ENCODE peak calls at places on chromosome 15, in eight cellular contexts. One of them, this sample, is unnamed.

GRCh38 chr15:64502537-64502936 is 42.2 kb downstream of the ZNF609 start:
- ATAC-seq in HCT116: no peak
- ATAC-seq in naive thymus-derived CD4-positive, alpha-beta T cell: no peak
- ATAC-seq in HepG2: no peak
- ATAC-seq in PC-3: no peak
- ATAC-seq in pancreas: no peak
- ATAC-seq in psoas muscle: no peak
- ATAC-seq in DND-41: no peak
- ATAC-seq in this sample: no peak

GRCh38 chr15:77633913-77634265 is 1.2 kb upstream of the LINGO1 start:
- ATAC-seq in HCT116: no peak
- ATAC-seq in naive thymus-derived CD4-positive, alpha-beta T cell: no peak
- ATAC-seq in HepG2: no peak
- ATAC-seq in PC-3: no peak
- ATAC-seq in pancreas: no peak
- ATAC-seq in psoas muscle: no peak
- ATAC-seq in DND-41: no peak
- ATAC-seq in this sample: no peak

GRCh38 chr15:23069496-23070166 is 30.3 kb upstream of the TUBGCP5 start:
- ATAC-seq in HCT116: peak; percentile 78
- ATAC-seq in naive thymus-derived CD4-positive, alpha-beta T cell: no peak
- ATAC-seq in HepG2: peak; percentile 79
- ATAC-seq in PC-3: peak; percentile 44
- ATAC-seq in pancreas: no peak
- ATAC-seq in psoas muscle: no peak
- ATAC-seq in DND-41: no peak
- ATAC-seq in this sample: no peak

GRCh38 chr15:32802296-32802936 is 84.6 kb downstream of the GREM1 start:
- ATAC-seq in HCT116: no peak
- ATAC-seq in naive thymus-derived CD4-positive, alpha-beta T cell: no peak
- ATAC-seq in HepG2: no peak
- ATAC-seq in PC-3: peak; percentile 82
- ATAC-seq in pancreas: no peak
- ATAC-seq in psoas muscle: no peak
- ATAC-seq in DND-41: no peak
- ATAC-seq in this sample: no peak

GRCh38 chr15:59268980-59269472 is 62.4 kb downstream of the LDHAL6B start:
- ATAC-seq in HCT116: no peak
- ATAC-seq in naive thymus-derived CD4-positive, alpha-beta T cell: no peak
- ATAC-seq in HepG2: no peak
- ATAC-seq in PC-3: peak; percentile 54
- ATAC-seq in pancreas: no peak
- ATAC-seq in psoas muscle: no peak
- ATAC-seq in DND-41: no peak
- ATAC-seq in this sample: no peak

GRCh38 chr15:90161946-90162345 is 39.2 kb upstream of the SEMA4B start:
- ATAC-seq in HCT116: no peak
- ATAC-seq in naive thymus-derived CD4-positive, alpha-beta T cell: no peak
- ATAC-seq in HepG2: no peak
- ATAC-seq in PC-3: no peak
- ATAC-seq in pancreas: no peak
- ATAC-seq in psoas muscle: no peak
- ATAC-seq in DND-41: no peak
- ATAC-seq in this sample: no peak

GRCh38 chr15:43799945-43800285 is at the start of gene SERINC4:
- ATAC-seq in HCT116: peak; percentile 8
- ATAC-seq in naive thymus-derived CD4-positive, alpha-beta T cell: no peak
- ATAC-seq in HepG2: peak; percentile 4
- ATAC-seq in PC-3: no peak
- ATAC-seq in pancreas: peak; percentile 1
- ATAC-seq in psoas muscle: peak; percentile 9
- ATAC-seq in DND-41: no peak
- ATAC-seq in this sample: peak; percentile 8

GRCh38 chr15:71707230-71708051 is 102.9 kb upstream of the NR2E3 start:
- ATAC-seq in HCT116: no peak
- ATAC-seq in naive thymus-derived CD4-positive, alpha-beta T cell: no peak
- ATAC-seq in HepG2: no peak
- ATAC-seq in PC-3: no peak
- ATAC-seq in pancreas: peak; percentile 49
- ATAC-seq in psoas muscle: no peak
- ATAC-seq in DND-41: no peak
- ATAC-seq in this sample: peak; percentile 57

GRCh38 chr15:93235926-93236781 is 147.1 kb upstream of the RGMA start:
- ATAC-seq in HCT116: no peak
- ATAC-seq in naive thymus-derived CD4-positive, alpha-beta T cell: peak; percentile 86
- ATAC-seq in HepG2: no peak
- ATAC-seq in PC-3: no peak
- ATAC-seq in pancreas: peak; percentile 26
- ATAC-seq in psoas muscle: no peak
- ATAC-seq in DND-41: no peak
- ATAC-seq in this sample: peak; percentile 83

GRCh38 chr15:87686308-87686707 is 570.2 kb downstream of the NTRK3 start:
- ATAC-seq in HCT116: no peak
- ATAC-seq in naive thymus-derived CD4-positive, alpha-beta T cell: no peak
- ATAC-seq in HepG2: no peak
- ATAC-seq in PC-3: no peak
- ATAC-seq in pancreas: no peak
- ATAC-seq in psoas muscle: no peak
- ATAC-seq in DND-41: no peak
- ATAC-seq in this sample: no peak

GRCh38 chr15:95284487-95284886 is 1046.0 kb upstream of the NR2F2 start:
- ATAC-seq in HCT116: no peak
- ATAC-seq in naive thymus-derived CD4-positive, alpha-beta T cell: no peak
- ATAC-seq in HepG2: no peak
- ATAC-seq in PC-3: no peak
- ATAC-seq in pancreas: no peak
- ATAC-seq in psoas muscle: no peak
- ATAC-seq in DND-41: peak; percentile 20
- ATAC-seq in this sample: no peak

GRCh38 chr15:69652906-69653305 is 200.3 kb downstream of the RPLP1 start:
- ATAC-seq in HCT116: no peak
- ATAC-seq in naive thymus-derived CD4-positive, alpha-beta T cell: peak; percentile 56
- ATAC-seq in HepG2: no peak
- ATAC-seq in PC-3: no peak
- ATAC-seq in pancreas: peak; percentile 66
- ATAC-seq in psoas muscle: no peak
- ATAC-seq in DND-41: no peak
- ATAC-seq in this sample: no peak

GRCh38 chr15:52068004-52068403 is 44.6 kb downstream of the BCL2L10 start:
- ATAC-seq in HCT116: no peak
- ATAC-seq in naive thymus-derived CD4-positive, alpha-beta T cell: no peak
- ATAC-seq in HepG2: no peak
- ATAC-seq in PC-3: peak; percentile 35
- ATAC-seq in pancreas: no peak
- ATAC-seq in psoas muscle: no peak
- ATAC-seq in DND-41: no peak
- ATAC-seq in this sample: no peak

GRCh38 chr15:57079907-57080750 is 161.7 kb downstream of the TCF12 start:
- ATAC-seq in HCT116: no peak
- ATAC-seq in naive thymus-derived CD4-positive, alpha-beta T cell: no peak
- ATAC-seq in HepG2: no peak
- ATAC-seq in PC-3: no peak
- ATAC-seq in pancreas: no peak
- ATAC-seq in psoas muscle: no peak
- ATAC-seq in DND-41: peak; percentile 86
- ATAC-seq in this sample: no peak
- H3K4me3 ChIP-seq in HCT116: no peak overlapping the region
- H3K4me3 ChIP-seq in naive thymus-derived CD4-positive, alpha-beta T cell: no peak overlapping the region
- H3K4me3 ChIP-seq in HepG2: no peak overlapping the region
- H3K4me3 ChIP-seq in PC-3: no peak overlapping the region
- H3K4me3 ChIP-seq in pancreas: no peak overlapping the region
- H3K4me3 ChIP-seq in psoas muscle: no peak overlapping the region
- H3K4me3 ChIP-seq in DND-41: no peak overlapping the region
- H3K4me3 ChIP-seq in this sample: no peak overlapping the region

GRCh38 chr15:38818156-38818745 is 253.6 kb upstream of the RASGRP1 start:
- ATAC-seq in HCT116: no peak
- ATAC-seq in naive thymus-derived CD4-positive, alpha-beta T cell: no peak
- ATAC-seq in HepG2: no peak
- ATAC-seq in PC-3: no peak
- ATAC-seq in pancreas: no peak
- ATAC-seq in psoas muscle: no peak
- ATAC-seq in DND-41: no peak
- ATAC-seq in this sample: no peak
- H3K4me3 ChIP-seq in HCT116: no peak overlapping the region
- H3K4me3 ChIP-seq in naive thymus-derived CD4-positive, alpha-beta T cell: no peak overlapping the region
- H3K4me3 ChIP-seq in HepG2: no peak overlapping the region
- H3K4me3 ChIP-seq in PC-3: no peak overlapping the region
- H3K4me3 ChIP-seq in pancreas: no peak overlapping the region
- H3K4me3 ChIP-seq in psoas muscle: no peak overlapping the region
- H3K4me3 ChIP-seq in DND-41: no peak overlapping the region
- H3K4me3 ChIP-seq in this sample: no peak overlapping the region

GRCh38 chr15:85706779-85707518 is 87.8 kb downstream of the KLHL25 start:
- ATAC-seq in HCT116: no peak
- ATAC-seq in naive thymus-derived CD4-positive, alpha-beta T cell: peak; percentile 86
- ATAC-seq in HepG2: peak; percentile 19
- ATAC-seq in PC-3: no peak
- ATAC-seq in pancreas: peak; percentile 38
- ATAC-seq in psoas muscle: peak; percentile 31
- ATAC-seq in DND-41: peak; percentile 75
- ATAC-seq in this sample: peak; percentile 49

GRCh38 chr15:85702321-85703230 is 92.1 kb downstream of the KLHL25 start:
- ATAC-seq in HCT116: no peak
- ATAC-seq in naive thymus-derived CD4-positive, alpha-beta T cell: peak; percentile 45
- ATAC-seq in HepG2: no peak
- ATAC-seq in PC-3: no peak
- ATAC-seq in pancreas: no peak
- ATAC-seq in psoas muscle: no peak
- ATAC-seq in DND-41: no peak
- ATAC-seq in this sample: no peak

GRCh38 chr15:85704720-85705119 is 90.0 kb downstream of the KLHL25 start:
- ATAC-seq in HCT116: no peak
- ATAC-seq in naive thymus-derived CD4-positive, alpha-beta T cell: no peak
- ATAC-seq in HepG2: no peak
- ATAC-seq in PC-3: no peak
- ATAC-seq in pancreas: no peak
- ATAC-seq in psoas muscle: no peak
- ATAC-seq in DND-41: no peak
- ATAC-seq in this sample: peak; percentile 43

GRCh38 chr15:85700767-85701166 is 94.0 kb downstream of the KLHL25 start:
- ATAC-seq in HCT116: no peak
- ATAC-seq in naive thymus-derived CD4-positive, alpha-beta T cell: no peak
- ATAC-seq in HepG2: no peak
- ATAC-seq in PC-3: no peak
- ATAC-seq in pancreas: no peak
- ATAC-seq in psoas muscle: no peak
- ATAC-seq in DND-41: no peak
- ATAC-seq in this sample: no peak

GRCh38 chr15:85704021-85704420 is 90.7 kb downstream of the KLHL25 start:
- ATAC-seq in HCT116: no peak
- ATAC-seq in naive thymus-derived CD4-positive, alpha-beta T cell: no peak
- ATAC-seq in HepG2: no peak
- ATAC-seq in PC-3: no peak
- ATAC-seq in pancreas: no peak
- ATAC-seq in psoas muscle: no peak
- ATAC-seq in DND-41: no peak
- ATAC-seq in this sample: no peak
- H3K4me3 ChIP-seq in HCT116: no peak overlapping the region
- H3K4me3 ChIP-seq in naive thymus-derived CD4-positive, alpha-beta T cell: peak overlapping the region; percentile 31
- H3K4me3 ChIP-seq in HepG2: no peak overlapping the region
- H3K4me3 ChIP-seq in PC-3: no peak overlapping the region
- H3K4me3 ChIP-seq in pancreas: no peak overlapping the region
- H3K4me3 ChIP-seq in psoas muscle: no peak overlapping the region
- H3K4me3 ChIP-seq in DND-41: no peak overlapping the region
- H3K4me3 ChIP-seq in this sample: no peak overlapping the region

GRCh38 chr15:44883219-44883900 is 73.1 kb upstream of the TERB2 start:
- ATAC-seq in HCT116: no peak
- ATAC-seq in naive thymus-derived CD4-positive, alpha-beta T cell: no peak
- ATAC-seq in HepG2: peak; percentile 79
- ATAC-seq in PC-3: no peak
- ATAC-seq in pancreas: no peak
- ATAC-seq in psoas muscle: no peak
- ATAC-seq in DND-41: no peak
- ATAC-seq in this sample: no peak
- H3K4me3 ChIP-seq in HCT116: no peak overlapping the region
- H3K4me3 ChIP-seq in naive thymus-derived CD4-positive, alpha-beta T cell: no peak overlapping the region
- H3K4me3 ChIP-seq in HepG2: no peak overlapping the region
- H3K4me3 ChIP-seq in PC-3: no peak overlapping the region
- H3K4me3 ChIP-seq in pancreas: no peak overlapping the region
- H3K4me3 ChIP-seq in psoas muscle: no peak overlapping the region
- H3K4me3 ChIP-seq in DND-41: no peak overlapping the region
- H3K4me3 ChIP-seq in this sample: no peak overlapping the region

GRCh38 chr15:66255293-66255676 is 1.7 kb upstream of the MEGF11 start:
- ATAC-seq in HCT116: no peak
- ATAC-seq in naive thymus-derived CD4-positive, alpha-beta T cell: no peak
- ATAC-seq in HepG2: no peak
- ATAC-seq in PC-3: no peak
- ATAC-seq in pancreas: no peak
- ATAC-seq in psoas muscle: no peak
- ATAC-seq in DND-41: no peak
- ATAC-seq in this sample: no peak

GRCh38 chr15:66253296-66253642 is 281 bp downstream of the MEGF11 start:
- ATAC-seq in HCT116: peak; percentile 46
- ATAC-seq in naive thymus-derived CD4-positive, alpha-beta T cell: no peak
- ATAC-seq in HepG2: peak; percentile 45
- ATAC-seq in PC-3: peak; percentile 14
- ATAC-seq in pancreas: no peak
- ATAC-seq in psoas muscle: no peak
- ATAC-seq in DND-41: no peak
- ATAC-seq in this sample: no peak

GRCh38 chr15:66253643-66254363 is at the start of gene MEGF11:
- ATAC-seq in HCT116: peak; percentile 56
- ATAC-seq in naive thymus-derived CD4-positive, alpha-beta T cell: no peak
- ATAC-seq in HepG2: peak; percentile 63
- ATAC-seq in PC-3: peak; percentile 67
- ATAC-seq in pancreas: peak; percentile 73
- ATAC-seq in psoas muscle: peak; percentile 36
- ATAC-seq in DND-41: no peak
- ATAC-seq in this sample: peak; percentile 55

GRCh38 chr15:66252411-66253295 is 897 bp downstream of the MEGF11 start:
- ATAC-seq in HCT116: peak; percentile 87
- ATAC-seq in naive thymus-derived CD4-positive, alpha-beta T cell: peak; percentile 73
- ATAC-seq in HepG2: peak; percentile 91
- ATAC-seq in PC-3: peak; percentile 75
- ATAC-seq in pancreas: peak; percentile 90
- ATAC-seq in psoas muscle: peak; percentile 85
- ATAC-seq in DND-41: peak; percentile 59
- ATAC-seq in this sample: peak; percentile 80

DNA sequence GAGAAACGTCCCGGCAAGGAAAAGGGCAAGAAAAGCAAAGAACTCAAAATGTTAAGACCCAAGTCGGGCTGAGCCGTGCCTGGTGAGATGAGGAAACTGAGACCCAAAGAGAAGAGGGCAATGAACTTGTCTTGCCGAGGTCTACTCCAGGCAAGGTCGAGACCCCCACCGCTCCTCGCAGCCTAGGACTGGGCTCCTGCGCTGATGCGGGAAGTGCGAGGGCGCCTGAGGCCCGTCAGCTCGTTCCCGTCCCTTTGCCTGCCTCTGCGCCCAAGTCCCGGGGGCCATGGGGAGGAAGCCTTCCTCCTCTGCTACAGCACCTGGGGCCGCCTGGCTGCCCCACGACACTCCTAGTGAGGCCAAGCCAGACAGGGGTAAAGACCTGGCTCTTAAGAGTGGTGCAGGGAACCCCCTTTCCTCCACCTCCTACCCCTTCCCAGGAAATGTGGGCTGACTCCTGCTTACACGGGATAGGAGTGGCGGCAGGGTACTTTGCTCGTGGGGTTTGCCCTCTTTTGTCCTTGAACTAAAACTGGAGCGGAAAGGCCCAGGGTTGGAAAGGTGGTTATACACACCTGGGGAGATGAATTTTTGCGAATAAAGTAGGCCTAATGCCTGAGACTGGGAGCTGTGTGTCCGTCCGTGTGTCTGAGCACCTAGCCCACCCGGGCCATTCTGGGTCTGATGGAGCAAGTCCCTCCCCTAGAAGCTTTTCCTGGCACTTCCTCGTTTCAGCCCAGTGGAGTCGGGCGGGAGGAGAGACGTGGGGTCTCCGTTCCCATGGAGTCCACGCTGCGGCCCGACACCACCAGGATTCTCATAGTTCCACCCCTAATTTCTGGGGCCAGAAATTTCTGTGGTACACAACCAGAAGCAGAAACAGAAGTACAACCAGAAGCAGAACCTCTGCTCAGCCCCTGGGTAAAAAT is 1.1 kb upstream of the MEGF11 start:
- ATAC-seq in HCT116: no peak
- ATAC-seq in naive thymus-derived CD4-positive, alpha-beta T cell: no peak
- ATAC-seq in HepG2: no peak
- ATAC-seq in PC-3: no peak
- ATAC-seq in pancreas: no peak
- ATAC-seq in psoas muscle: no peak
- ATAC-seq in DND-41: no peak
- ATAC-seq in this sample: no peak
- H3K4me3 ChIP-seq in HCT116: no peak overlapping the region
- H3K4me3 ChIP-seq in naive thymus-derived CD4-positive, alpha-beta T cell: no peak overlapping the region
- H3K4me3 ChIP-seq in HepG2: no peak overlapping the region
- H3K4me3 ChIP-seq in PC-3: no peak overlapping the region
- H3K4me3 ChIP-seq in pancreas: no peak overlapping the region
- H3K4me3 ChIP-seq in psoas muscle: peak overlapping the region; percentile 67
- H3K4me3 ChIP-seq in DND-41: no peak overlapping the region
- H3K4me3 ChIP-seq in this sample: no peak overlapping the region